ENCODE peak calls at places on chromosome 12, in six cellular contexts. S is astrocyte of the cerebellum, I is left ventricle myocardium inferior, K is GM13977, R is activated B cell treated with CpG ODN at 0.5 μM for 24 hours, H is Panc1. C is an unnamed sample.

GRCh38 chr12:110993425-110993824 is 73.0 kb upstream of the MYL2 start:
- DNase-seq in I (no peak), H (no peak), R (no peak), K (no peak), S (no peak), C (no peak)

GRCh38 chr12:62799126-62799736 is 135.7 kb downstream of the PPM1H start:
- DNase-seq in I (no peak), K (peak; percentile 78), H (peak; percentile 63), R (no peak), S (peak; percentile 80), C (peak; percentile 71)

GRCh38 chr12:15520083-15520482 is 197.8 kb downstream of the PTPRO start:
- DNase-seq in R (no peak), H (no peak), K (no peak), I (no peak), S (no peak), C (no peak)

GRCh38 chr12:90940872-90941499 is 14.0 kb downstream of the CCER1 start:
- DNase-seq in H (peak; percentile 15), S (peak; percentile 38), R (no peak), K (peak; percentile 21), I (no peak), C (peak; percentile 28)

GRCh38 chr12:1553987-1554982 is 40.1 kb downstream of the FBXL14 start:
- DNase-seq in H (no peak), K (peak; percentile 88), I (no peak), R (peak; percentile 36), S (no peak), C (peak; percentile 88)

GRCh38 chr12:88944403-88944802 is 364.1 kb upstream of the KITLG start:
- DNase-seq in S (no peak), R (no peak), I (no peak), H (no peak), K (no peak), C (no peak)

GRCh38 chr12:74890237-74890599 is 319.4 kb downstream of the KCNC2 start:
- DNase-seq in I (no peak), K (peak; percentile 20), S (peak; percentile 69), R (no peak), H (peak; percentile 59), C (peak; percentile 11)

GRCh38 chr12:57460457-57461325 is 1.1 kb downstream of the GLI1 start:
- DNase-seq in R (peak; percentile 32), S (no peak), K (peak; percentile 48), I (no peak), H (no peak), C (peak; percentile 41)

GRCh38 chr12:15049456-15050153 is 76.8 kb downstream of the PDE6H start:
- DNase-seq in H (no peak), R (no peak), S (no peak), K (no peak), I (no peak), C (no peak)

GRCh38 chr12:98126637-98127335 is 388.6 kb upstream of the TMPO start:
- DNase-seq in R (no peak), H (no peak), I (no peak), S (no peak), K (no peak), C (no peak)

GRCh38 chr12:93323625-93324165 is 54.0 kb upstream of the NUDT4 start:
- DNase-seq in R (no peak), S (no peak), K (no peak), I (no peak), H (no peak), C (no peak)

GRCh38 chr12:11731455-11731854 is 82.0 kb downstream of the ETV6 start:
- DNase-seq in I (no peak), S (no peak), R (no peak), H (no peak), K (no peak), C (no peak)

GRCh38 chr12:123160801-123161487 is 10.1 kb upstream of the PITPNM2 start:
- DNase-seq in S (no peak), I (no peak), K (no peak), R (no peak), H (no peak), C (no peak)

GRCh38 chr12:132578826-132579225 is 31.6 kb downstream of the LRCOL1 start:
- DNase-seq in H (no peak), K (no peak), I (no peak), S (no peak), R (no peak), C (no peak)

GRCh38 chr12:11719678-11720099 is 70.2 kb downstream of the ETV6 start:
- DNase-seq in R (no peak), S (peak; percentile 83), K (no peak), H (no peak), I (peak; percentile 28), C (no peak)

GRCh38 chr12:46774011-46774633 is 51.7 kb downstream of the SLC38A4 start:
- DNase-seq in K (no peak), S (no peak), H (no peak), I (no peak), R (no peak), C (no peak)

GRCh38 chr12:132561784-132562156 is 48.6 kb downstream of the LRCOL1 start:
- DNase-seq in S (no peak), H (no peak), I (no peak), R (no peak), K (peak; percentile 76), C (peak; percentile 73)

GRCh38 chr12:98232753-98233385 is 282.5 kb upstream of the TMPO start:
- DNase-seq in R (no peak), H (no peak), S (peak; percentile 72), K (no peak), I (no peak), C (no peak)

GRCh38 chr12:120584343-120585149 is 3.3 kb upstream of the POP5 start:
- DNase-seq in S (no peak), R (peak; percentile 58), I (peak; percentile 45), K (peak; percentile 60), H (no peak), C (peak; percentile 73)

GRCh38 chr12:124273630-124274029 is 21.3 kb upstream of the RFLNA start:
- DNase-seq in K (peak; percentile 78), S (no peak), R (no peak), I (no peak), H (no peak), C (peak; percentile 76)
- TF ChIP-seq CTCF in K (no peak), S (peak; percentile 14), R (no peak), I (no peak), H (no peak), C (no peak)

GRCh38 chr12:20950248-20950647 is 139.7 kb downstream of the SLCO1B3 start:
- DNase-seq in S (peak; percentile 24), I (no peak), K (peak; percentile 4), R (no peak), H (peak; percentile 7), C (no peak)
- TF ChIP-seq CTCF in S (peak; percentile 57), I (peak; percentile 50), K (peak; percentile 63), R (no peak), H (peak; percentile 33), C (peak; percentile 42)

GRCh38 chr12:2834581-2835491 is at the start of gene NRIP2:
- DNase-seq in K (no peak), R (no peak), I (no peak), S (no peak), H (no peak), C (no peak)
- TF ChIP-seq CTCF in K (no peak), R (no peak), I (peak; percentile 13), S (peak; percentile 28), H (no peak), C (no peak)

DNA sequence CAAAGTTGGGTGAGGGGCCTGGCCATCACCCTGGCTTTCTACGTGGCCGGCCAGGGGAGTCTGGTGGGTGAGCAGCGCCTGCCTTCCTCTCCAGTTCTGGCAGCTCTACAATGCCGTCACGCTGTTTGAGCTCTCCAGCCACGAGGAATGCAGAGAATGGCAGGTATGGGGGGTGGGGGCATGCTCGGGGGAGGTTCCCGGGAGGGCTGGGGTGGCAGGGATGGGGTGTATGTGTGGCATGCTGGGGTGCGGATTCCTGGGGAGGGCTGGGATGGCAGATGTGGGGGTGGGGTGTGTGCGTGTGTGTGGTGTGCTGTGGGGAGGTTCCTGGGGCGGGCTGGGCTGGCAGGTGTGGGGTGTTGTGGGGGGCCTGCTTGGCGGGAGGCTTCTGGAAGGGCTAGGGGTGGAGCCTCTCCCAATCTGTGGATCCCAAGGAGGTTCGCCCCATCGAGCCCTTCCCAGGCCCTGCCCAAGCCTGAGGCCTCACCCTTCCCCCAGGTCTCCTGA is 18.5 kb downstream of the RHOF start:
- DNase-seq in H (no peak), R (no peak), I (no peak), S (no peak), K (no peak), C (no peak)
- TF ChIP-seq CTCF in H (no peak), R (no peak), I (no peak), S (no peak), K (no peak), C (no peak)

C was measured in GM13976.